ENCODE peak calls at places on chromosomes 7 and 10, in four cellular contexts. C is HepG2, I is GM12878, Q is K562. S is an unnamed sample.

GRCh38 chr7:27466703-27467102 is 196.0 kb downstream of the HIBADH start:
- DNase-seq in C (no peak), Q (no peak), I (no peak), S (no peak)

GRCh38 chr10:50396491-50397311 is 145.4 kb upstream of the ASAH2 start:
- DNase-seq in Q (peak), C (no peak), I (no peak), S (no peak)

GRCh38 chr10:44258019-44258418 is 126.9 kb downstream of the CXCL12 start:
- DNase-seq in C (no peak), I (no peak), Q (no peak), S (no peak)

GRCh38 chr10:74213571-74214162 is 62.6 kb downstream of the ADK start:
- DNase-seq in I (no peak), Q (peak), C (peak), S (peak)

GRCh38 chr10:17782921-17783665 is 26.1 kb upstream of the MRC1 start:
- DNase-seq in I (no peak), C (no peak), Q (no peak), S (no peak)

GRCh38 chr7:116446179-116446855 is 53.2 kb upstream of the CAV2 start:
- DNase-seq in C (no peak), Q (peak), I (no peak), S (no peak)

GRCh38 chr10:79159141-79159619 is 90.4 kb downstream of the ZMIZ1 start:
- DNase-seq in C (no peak), Q (no peak), I (no peak), S (no peak)

GRCh38 chr10:117578490-117578889 is 35.9 kb downstream of the EMX2 start:
- DNase-seq in Q (no peak), I (no peak), C (no peak), S (no peak)

GRCh38 chr10:23293145-23293724 is 51.4 kb downstream of the C10orf67 start:
- DNase-seq in C (peak), I (peak), Q (peak), S (peak)

GRCh38 chr7:2845193-2845592 is 1.1 kb upstream of the GNA12 start:
- DNase-seq in Q (no peak), I (no peak), C (no peak), S (no peak)

GRCh38 chr10:70664702-70665195 is 7.6 kb upstream of the ADAMTS14 start:
- DNase-seq in C (peak), Q (peak), I (no peak), S (no peak)

GRCh38 chr10:125037145-125037544 is 95.2 kb downstream of the ZRANB1 start:
- DNase-seq in C (peak), Q (no peak), I (no peak), S (no peak)

GRCh38 chr7:135320277-135320676 is 86.6 kb downstream of the STRA8 start:
- DNase-seq in C (no peak), I (no peak), Q (peak), S (no peak)

GRCh38 chr7:43078794-43079193 is 33.7 kb upstream of the HECW1 start:
- DNase-seq in I (no peak), C (no peak), Q (no peak), S (no peak)

GRCh38 chr7:106279425-106280182 is 5.2 kb downstream of the NAMPT start:
- DNase-seq in Q (peak), I (no peak), C (no peak), S (no peak)

GRCh38 chr7:106384373-106384772 is 99.6 kb upstream of the NAMPT start:
- DNase-seq in I (no peak), Q (no peak), C (no peak), S (no peak)

GRCh38 chr7:24665564-24666294 is 91.5 kb downstream of the GSDME start:
- DNase-seq in Q (peak), I (peak), C (peak), S (peak)

GRCh38 chr7:24656608-24657007 is 83.4 kb downstream of the PALS2 start:
- DNase-seq in C (no peak), I (no peak), Q (no peak), S (no peak)

GRCh38 chr7:24657980-24658379 is 84.7 kb downstream of the PALS2 start:
- DNase-seq in C (no peak), Q (no peak), I (no peak), S (no peak)

GRCh38 chr7:24659505-24659904 is 86.3 kb downstream of the PALS2 start:
- DNase-seq in Q (no peak), I (peak), C (no peak), S (no peak)

DNA sequence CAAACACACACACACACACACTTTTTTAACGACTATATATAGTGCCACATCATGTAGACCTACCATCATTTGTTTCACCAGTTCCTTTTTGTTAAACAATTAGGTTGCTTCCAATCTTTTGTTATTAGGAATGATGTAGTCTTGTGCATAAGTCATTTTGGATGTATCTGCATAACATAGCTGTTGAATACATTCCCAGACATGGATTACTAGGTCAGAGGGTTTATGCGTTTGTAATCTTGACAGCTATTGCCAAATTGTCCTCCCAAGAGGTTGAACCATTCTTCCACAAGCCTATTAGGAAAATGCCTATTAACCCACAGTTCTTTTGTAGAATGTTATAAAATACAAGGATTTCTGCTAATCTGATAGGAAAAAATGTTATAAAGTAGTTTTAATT is 87.3 kb downstream of the PALS2 start:
- DNase-seq in Q (no peak), I (no peak), C (no peak), S (no peak)
- TF ChIP-seq FOXK2 in Q (no peak), I (no peak), C (no peak), S (no peak)

GRCh38 chr7:1248459-1249131 is 15.9 kb downstream of the UNCX start:
- DNase-seq in I (no peak), Q (no peak), C (no peak), S (no peak)
- TF ChIP-seq FOXK2 in I (no peak), Q (no peak), C (no peak), S (no peak)

GRCh38 chr10:3071405-3072198 is 4.3 kb downstream of the PFKP start:
- DNase-seq in C (no peak), I (no peak), Q (peak), S (no peak)
- TF ChIP-seq FOXK2 in C (no peak), I (no peak), Q (no peak), S (no peak)

DNA sequence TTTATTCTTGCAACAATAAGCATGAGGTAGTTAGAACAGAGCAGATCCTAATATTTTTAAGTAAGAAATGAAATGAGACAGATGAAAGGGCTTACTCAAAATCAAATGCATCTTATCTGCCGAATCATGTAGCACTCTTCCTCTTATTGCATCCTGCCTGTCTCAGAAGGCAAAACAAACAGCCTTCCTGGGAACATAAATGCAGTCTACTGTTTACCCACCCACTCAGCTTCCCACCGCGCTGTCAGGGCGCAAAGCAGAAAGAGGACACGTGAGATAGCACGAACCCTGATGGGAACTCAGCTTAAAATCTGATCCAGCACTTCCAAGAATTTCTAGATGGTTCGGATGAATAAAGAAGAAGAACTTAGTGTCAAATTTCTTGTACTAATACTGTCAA is 114.4 kb upstream of the CDK1 start:
- DNase-seq in I (no peak), Q (peak), C (peak), S (no peak)
- TF ChIP-seq FOXK2 in I (no peak), Q (no peak), C (no peak), S (no peak)

DNA sequence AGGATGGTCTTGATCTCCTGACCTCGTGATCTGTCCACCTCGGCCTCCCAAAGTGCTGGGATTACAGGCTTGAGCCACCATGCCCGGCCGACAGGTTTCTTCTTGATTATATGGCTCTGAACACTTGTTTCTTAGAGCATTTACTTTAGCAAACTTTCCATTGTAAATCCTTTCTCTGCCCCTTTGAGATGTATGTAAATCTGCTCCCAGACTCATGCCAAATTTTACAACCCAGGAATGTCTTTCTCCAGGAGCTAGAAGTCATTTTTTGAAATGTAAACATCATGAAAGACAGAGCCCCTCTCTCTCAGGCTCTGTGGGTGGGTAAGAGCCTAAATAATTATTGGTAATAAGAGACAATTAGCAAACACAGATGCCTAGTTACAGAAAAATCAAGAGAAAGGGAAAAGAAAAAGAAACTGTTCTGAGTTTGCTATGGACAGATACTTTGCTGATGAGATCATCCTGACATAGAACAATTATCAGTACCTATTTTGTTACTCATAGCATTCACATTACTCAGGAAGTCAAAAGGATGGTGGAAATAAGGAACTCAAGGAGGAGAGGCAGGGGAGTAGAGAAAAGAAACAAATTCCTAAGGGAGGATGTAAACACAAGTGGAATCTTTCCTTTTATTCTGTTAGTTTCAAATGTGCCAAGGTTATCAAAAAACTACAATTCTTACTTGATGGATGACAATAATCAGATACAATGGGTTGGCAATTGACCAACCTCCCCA is 165.1 kb upstream of the PTN start:
- DNase-seq in Q (no peak), I (no peak), C (no peak), S (no peak)
- TF ChIP-seq FOXK2 in Q (no peak), I (no peak), C (no peak), S (no peak)

GRCh38 chr10:100889546-100889945 is 23.2 kb upstream of the SLF2 start:
- DNase-seq in C (no peak), I (no peak), Q (no peak), S (no peak)
- TF ChIP-seq FOXK2 in C (no peak), I (no peak), Q (no peak), S (no peak)

GRCh38 chr7:98314469-98314868 is 33.0 kb downstream of the BRI3 start:
- DNase-seq in I (no peak), C (no peak), Q (no peak), S (no peak)
- TF ChIP-seq FOXK2 in I (no peak), C (no peak), Q (no peak), S (no peak)

S was measured in HEK293T.